ENCODE peak calls at places on chromosome 5, in seven cellular contexts. Z, V, P, T, K, F and N are unnamed samples. For H3K4me1, the result is how much of the 10 kb centered on the place peaks cover.

GRCh38 chr5:493758-494157 is 30.5 kb downstream of the SLC9A3 start:
- DNase-seq in P (no peak), F (no peak), Z (no peak), K (no peak), V (no peak), T (no peak), N (no peak)

GRCh38 chr5:160699301-160699700 is 152.7 kb downstream of the ATP10B start:
- DNase-seq in F (no peak), P (no peak), V (no peak), T (no peak), Z (no peak), K (peak), N (no peak)

GRCh38 chr5:126234563-126235195 is 188.5 kb upstream of the GRAMD2B start:
- DNase-seq in K (peak), T (no peak), Z (peak), F (peak), V (no peak), P (no peak), N (peak)

GRCh38 chr5:33441241-33441844 is 578 bp downstream of the TARS1 start:
- DNase-seq in K (peak), T (no peak), P (peak), Z (peak), V (no peak), F (peak), N (peak)

GRCh38 chr5:91119941-91120850 is 262.9 kb downstream of the ARRDC3 start:
- DNase-seq in P (no peak), V (no peak), K (peak), F (no peak), Z (no peak), T (peak), N (no peak)

GRCh38 chr5:52682492-52682891 is 105.2 kb upstream of the ITGA1 start:
- DNase-seq in V (no peak), F (no peak), P (no peak), Z (no peak), T (no peak), K (peak), N (no peak)

GRCh38 chr5:132026516-132027008 is 15.1 kb upstream of the ACSL6 start:
- DNase-seq in Z (no peak), T (no peak), F (no peak), V (peak), K (no peak), P (no peak), N (no peak)

GRCh38 chr5:124544366-124545055 is 201.9 kb downstream of the ZNF608 start:
- DNase-seq in P (no peak), V (no peak), K (no peak), Z (peak), F (no peak), T (no peak), N (peak)

GRCh38 chr5:168578506-168579205 is 512 bp downstream of the PANK3 start:
- DNase-seq in F (no peak), V (no peak), Z (no peak), P (no peak), T (no peak), K (no peak), N (no peak)

GRCh38 chr5:98308231-98308630 is 465.2 kb upstream of the RGMB start:
- DNase-seq in V (no peak), Z (no peak), K (no peak), T (no peak), F (no peak), P (no peak), N (no peak)

GRCh38 chr5:126919566-126919965 is 110.8 kb downstream of the MARCHF3 start:
- DNase-seq in V (no peak), T (peak), Z (no peak), P (no peak), F (no peak), K (no peak), N (no peak)

GRCh38 chr5:1901081-1901480 is 18.4 kb upstream of the IRX4 start:
- DNase-seq in Z (no peak), V (no peak), T (no peak), K (no peak), F (no peak), P (no peak), N (no peak)

GRCh38 chr5:74622122-74622521 is 18.4 kb downstream of the ENC1 start:
- DNase-seq in F (no peak), T (no peak), Z (no peak), P (no peak), K (no peak), V (no peak), N (no peak)

GRCh38 chr5:154756871-154757646 is 1.9 kb downstream of the LARP1 start:
- DNase-seq in F (peak), T (peak), Z (no peak), K (peak), P (peak), V (peak), N (peak)

GRCh38 chr5:43041131-43041668 is 1.1 kb upstream of the ANXA2R start:
- DNase-seq in T (peak), Z (no peak), V (peak), P (no peak), K (peak), F (peak), N (no peak)

GRCh38 chr5:179259731-179260323 is 85.4 kb downstream of the ADAMTS2 start:
- DNase-seq in K (no peak), T (no peak), F (no peak), V (peak), P (no peak), Z (no peak), N (no peak)

GRCh38 chr5:138685052-138685755 is 68.0 kb upstream of the CTNNA1 start:
- DNase-seq in T (no peak), F (no peak), V (no peak), K (no peak), Z (no peak), P (no peak), N (no peak)

GRCh38 chr5:177434437-177434836 is 8.0 kb downstream of the GRK6 start:
- DNase-seq in P (no peak), T (no peak), F (no peak), V (no peak), Z (no peak), K (no peak), N (no peak)

GRCh38 chr5:95743248-95743647 is 12.1 kb downstream of the RHOBTB3 start:
- DNase-seq in Z (no peak), P (no peak), T (no peak), F (no peak), V (no peak), K (no peak), N (no peak)

GRCh38 chr5:81115261-81115660 is 117.9 kb upstream of the CKMT2 start:
- DNase-seq in Z (no peak), F (no peak), K (no peak), P (no peak), V (no peak), T (no peak), N (no peak)

GRCh38 chr5:141839015-141839513 is 39.1 kb downstream of the PCDH1 start:
- DNase-seq in K (peak), P (no peak), Z (no peak), T (no peak), V (no peak), F (no peak), N (no peak)

GRCh38 chr5:54704341-54704740 is 186.8 kb downstream of the SNX18 start:
- DNase-seq in T (no peak), F (no peak), K (no peak), P (no peak), V (no peak), Z (no peak), N (no peak)
- H3K4me3 ChIP-seq in T (no peak), F (no peak), K (no peak), P (no peak), V (no peak), Z (no peak), N (no peak)

GRCh38 chr5:85266692-85267091 is 882.0 kb upstream of the EDIL3 start:
- DNase-seq in K (no peak), T (no peak), P (no peak), F (no peak), Z (no peak), V (no peak), N (no peak)

GRCh38 chr5:85263125-85263524 is 878.4 kb upstream of the EDIL3 start:
- DNase-seq in K (no peak), V (no peak), Z (no peak), T (no peak), P (no peak), F (no peak), N (no peak)

GRCh38 chr5:85268194-85268593 is 883.5 kb upstream of the EDIL3 start:
- DNase-seq in F (no peak), P (no peak), T (no peak), K (no peak), Z (no peak), V (no peak), N (no peak)
- H3K4me1 ChIP-seq in F (under half), P (under half), T (under half), K (under half), Z (under half), V (under half), N (under half)

GRCh38 chr5:79464278-79464677 is 49.7 kb downstream of the HOMER1 start:
- DNase-seq in P (no peak), K (no peak), Z (no peak), V (no peak), F (no peak), T (no peak), N (no peak)

GRCh38 chr5:79459626-79460025 is 54.3 kb downstream of the HOMER1 start:
- DNase-seq in T (no peak), P (no peak), K (no peak), Z (no peak), V (no peak), F (no peak), N (no peak)

GRCh38 chr5:79464695-79465332 is 49.1 kb downstream of the HOMER1 start:
- DNase-seq in K (peak), F (peak), T (no peak), Z (peak), P (no peak), V (no peak), N (peak)
- H3K4me3 ChIP-seq in K (no peak), F (no peak), T (no peak), Z (no peak), P (no peak), V (no peak), N (peak)

DNA sequence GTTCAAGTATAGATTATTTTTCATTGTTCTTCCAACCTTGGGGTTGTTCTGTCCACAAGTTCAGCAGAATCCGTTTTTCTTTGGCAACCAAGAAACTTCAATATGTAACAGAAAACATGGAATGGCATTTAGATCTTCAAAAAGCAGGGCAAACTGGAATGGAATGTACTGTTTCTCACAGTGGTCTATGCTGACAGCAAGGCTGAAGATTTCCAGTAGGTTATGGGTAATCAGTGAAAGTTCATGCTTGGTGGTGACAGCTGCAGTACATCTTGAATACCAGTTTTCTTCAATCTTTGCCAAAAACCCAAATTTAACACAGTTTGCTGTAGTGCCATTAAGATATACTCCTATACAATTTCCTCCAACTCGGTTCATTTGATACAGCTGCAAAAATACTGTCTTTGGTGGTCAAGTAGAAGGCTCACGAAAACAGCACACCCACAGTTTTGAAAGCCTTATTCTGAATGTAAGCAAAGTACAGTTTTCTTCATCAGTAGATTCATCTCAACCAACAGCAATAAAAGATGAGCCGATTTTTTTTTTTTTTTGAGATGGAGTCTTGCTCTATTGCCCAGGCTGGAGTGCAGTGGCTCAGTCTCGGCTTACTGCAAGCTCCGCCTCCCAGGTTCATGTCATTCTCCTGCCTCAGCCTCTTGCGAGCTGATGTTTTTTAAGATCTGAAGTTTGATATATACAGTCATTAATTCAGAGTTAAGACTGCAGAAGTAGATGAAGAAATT is 4.9 kb downstream of the TRIM52 start:
- DNase-seq in T (no peak), V (no peak), Z (no peak), K (no peak), P (no peak), F (no peak), N (no peak)
- H3K4me1 ChIP-seq in T (under half), V (half or more), Z (under half), K (under half), P (half or more), F (under half), N (under half)

DNA sequence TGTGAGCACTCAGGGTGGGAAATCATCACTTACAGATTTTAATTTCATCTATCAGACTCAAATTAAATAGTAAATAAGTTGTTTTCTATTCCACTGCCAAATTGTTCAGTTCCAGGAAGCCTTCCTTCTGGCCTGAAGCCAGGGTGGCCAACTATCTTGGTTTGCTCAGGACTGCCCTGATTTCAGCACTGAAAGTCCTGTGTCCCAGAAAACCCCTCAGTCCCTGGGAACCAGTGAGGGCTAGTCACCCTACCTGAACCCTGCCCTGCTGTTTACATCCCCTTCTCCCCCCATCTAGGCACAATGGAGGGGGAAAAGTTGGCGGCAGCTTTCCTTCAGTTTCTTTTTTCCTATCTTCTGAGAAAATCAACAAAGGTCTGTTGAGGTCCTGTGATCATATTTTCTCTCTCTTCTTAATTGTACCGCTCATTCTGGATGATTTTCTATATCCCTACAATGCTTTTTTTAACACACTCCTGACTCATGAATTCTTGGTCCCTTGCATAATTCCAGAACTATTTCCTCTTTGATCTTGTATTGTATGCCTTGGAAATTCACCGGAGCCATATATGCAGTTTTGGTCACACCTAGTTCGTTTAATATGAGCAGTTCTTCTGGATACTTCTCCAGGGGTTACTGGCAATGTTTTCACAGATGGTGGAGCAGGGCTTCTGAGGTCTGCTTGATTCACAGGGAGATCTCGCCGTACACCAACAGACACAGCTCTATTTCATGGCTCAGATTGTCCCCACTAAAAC is 103.8 kb downstream of the MAP1B start:
- DNase-seq in K (no peak), Z (no peak), F (peak), P (peak), V (no peak), T (peak), N (peak)
- H3K4me3 ChIP-seq in K (no peak), Z (no peak), F (no peak), P (no peak), V (no peak), T (no peak), N (no peak)

GRCh38 chr5:78540335-78541057 is 108.1 kb downstream of the LHFPL2 start:
- DNase-seq in T (peak), P (no peak), F (no peak), K (peak), V (no peak), Z (no peak), N (no peak)
- H3K4me1 ChIP-seq in T (under half), P (under half), F (under half), K (under half), V (under half), Z (under half), N (under half)

GRCh38 chr5:149552038-149552494 is 827 bp upstream of the CSNK1A1 start:
- DNase-seq in Z (no peak), V (no peak), T (no peak), P (no peak), K (no peak), F (no peak), N (no peak)

GRCh38 chr5:149550608-149551226 is 522 bp downstream of the CSNK1A1 start:
- DNase-seq in V (no peak), Z (no peak), F (no peak), K (peak), P (peak), T (no peak), N (no peak)

GRCh38 chr5:149550267-149550582 is 1.0 kb downstream of the CSNK1A1 start:
- DNase-seq in Z (no peak), F (no peak), T (no peak), V (no peak), P (no peak), K (no peak), N (peak)

GRCh38 chr5:149551227-149552037 is at the start of gene CSNK1A1:
- DNase-seq in F (peak), K (peak), Z (peak), V (peak), P (peak), T (peak), N (peak)

DNA sequence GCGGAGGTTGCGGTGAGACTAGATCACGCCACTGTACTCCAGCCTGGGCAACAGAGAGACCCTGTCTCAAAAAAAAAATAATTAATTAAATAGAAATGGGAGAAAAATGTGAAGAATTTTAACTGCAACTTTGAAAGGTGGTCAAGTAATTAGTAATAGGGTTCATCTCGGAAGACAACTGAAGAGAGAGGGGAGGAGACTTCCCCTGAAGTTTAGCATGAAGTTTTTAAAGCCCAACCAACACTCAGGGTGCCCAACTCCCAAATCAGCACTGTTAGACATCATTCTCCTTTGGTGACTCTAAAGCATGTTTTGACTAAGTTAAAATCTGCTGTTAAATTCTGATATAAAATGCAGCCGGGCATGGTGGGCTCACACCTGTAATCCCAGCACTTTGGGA is 1.5 kb upstream of the CSNK1A1 start:
- DNase-seq in V (no peak), F (no peak), P (no peak), T (no peak), Z (no peak), K (no peak), N (no peak)
- H3K4me3 ChIP-seq in V (no peak), F (no peak), P (no peak), T (no peak), Z (no peak), K (peak), N (no peak)